ENCODE peak calls at places on chromosomes 6 and 20, in eight cellular contexts. T is thyroid gland; M is stimulated activated CD8-positive, alpha-beta memory T cell treated with anti-CD3 and anti-CD28 coated beads, Interleukin-2, amount 100 ng/mL, for 48 hours; O is transverse colon; R is hepatocyte; I is Calu3; Z is fibroblast of the aortic adventitia; F is activated CD8-positive, alpha-beta memory T cell treated with anti-CD3 and anti-CD28 coated beads for 4 hours. B is an unnamed sample.

GRCh38 chr6:155152211-155153076 is 111.4 kb upstream of the CLDN20 start:
- DNase-seq in R (no peak), Z (no peak), I (no peak), F (no peak), O (no peak), M (no peak), T (no peak), B (no peak)

GRCh38 chr20:25282796-25283195 is 34.9 kb downstream of the PYGB start:
- DNase-seq in R (no peak), T (no peak), F (no peak), I (no peak), O (peak; percentile 7), M (no peak), Z (no peak), B (no peak)

GRCh38 chr6:136921521-136921935 is 573 bp upstream of the SLC35D3 start:
- DNase-seq in M (no peak), F (no peak), Z (no peak), R (peak; percentile 19), O (peak; percentile 25), I (peak; percentile 6), T (no peak), B (no peak)

GRCh38 chr6:17227403-17227802 is 53.8 kb upstream of the RBM24 start:
- DNase-seq in F (no peak), O (no peak), T (no peak), R (no peak), M (no peak), I (no peak), Z (no peak), B (no peak)

GRCh38 chr6:46014511-46015118 is 1.0 kb downstream of the CLIC5 start:
- DNase-seq in R (peak; percentile 49), O (peak; percentile 45), F (no peak), M (peak; percentile 17), Z (no peak), I (peak; percentile 19), T (peak; percentile 57), B (no peak)

GRCh38 chr6:101444717-101445116 is 51.2 kb downstream of the GRIK2 start:
- DNase-seq in F (no peak), T (no peak), O (no peak), R (no peak), Z (no peak), M (no peak), I (no peak), B (no peak)

GRCh38 chr6:83430606-83431544 is at the start of gene ME1:
- DNase-seq in F (peak; percentile 38), O (peak; percentile 84), T (peak; percentile 86), M (peak; percentile 19), Z (peak; percentile 69), I (peak; percentile 78), R (peak; percentile 93), B (peak; percentile 49)

GRCh38 chr6:92507552-92507951 is 911.8 kb downstream of the EPHA7 start:
- DNase-seq in Z (no peak), I (no peak), F (no peak), R (no peak), M (no peak), T (no peak), O (no peak), B (no peak)

GRCh38 chr6:14211596-14211961 is 94.0 kb downstream of the CD83 start:
- DNase-seq in Z (peak; percentile 44), R (peak; percentile 73), O (peak; percentile 53), F (no peak), I (no peak), T (no peak), M (peak; percentile 12), B (no peak)

GRCh38 chr6:161439093-161439492 is 165.2 kb upstream of the AGPAT4 start:
- DNase-seq in T (no peak), F (no peak), Z (peak; percentile 79), I (peak; percentile 76), R (no peak), O (no peak), M (no peak), B (peak; percentile 71)

GRCh38 chr6:72809701-72810379 is 188.0 kb downstream of the KCNQ5 start:
- DNase-seq in Z (no peak), O (no peak), T (no peak), R (no peak), I (no peak), F (no peak), M (no peak), B (no peak)

GRCh38 chr6:91476000-91476399 is 889.1 kb upstream of the MAP3K7 start:
- DNase-seq in I (peak; percentile 28), R (peak; percentile 34), T (peak; percentile 78), F (no peak), M (no peak), Z (no peak), O (peak; percentile 13), B (no peak)

GRCh38 chr6:37103169-37104039 is 66.5 kb upstream of the PIM1 start:
- DNase-seq in R (peak; percentile 92), M (no peak), F (no peak), I (peak; percentile 93), T (peak; percentile 91), O (peak; percentile 93), Z (peak; percentile 50), B (peak; percentile 21)

GRCh38 chr6:42845327-42845694 is 34.1 kb upstream of the RPL7L1 start:
- DNase-seq in R (peak; percentile 67), T (no peak), Z (no peak), O (peak; percentile 71), M (no peak), F (no peak), I (no peak), B (no peak)

GRCh38 chr20:62485062-62485700 is 9.4 kb upstream of the GATA5 start:
- DNase-seq in R (peak; percentile 92), T (no peak), O (no peak), Z (peak; percentile 81), I (peak; percentile 41), F (no peak), M (no peak), B (no peak)

GRCh38 chr20:46928580-46929132 is 34.0 kb downstream of the EYA2 start:
- DNase-seq in O (no peak), R (no peak), T (peak; percentile 47), I (no peak), M (no peak), Z (peak; percentile 53), F (no peak), B (no peak)

GRCh38 chr6:52661551-52661950 is 9.4 kb upstream of the TMEM14A start:
- DNase-seq in I (no peak), R (no peak), F (no peak), M (no peak), T (peak; percentile 12), Z (peak; percentile 46), O (no peak), B (no peak)

GRCh38 chr6:169571123-169571962 is 130.5 kb downstream of the WDR27 start:
- DNase-seq in O (no peak), R (no peak), M (no peak), T (no peak), Z (peak; percentile 63), F (no peak), I (no peak), B (no peak)

GRCh38 chr6:24646771-24647170 is 780 bp upstream of the KIAA0319 start:
- DNase-seq in O (peak; percentile 8), I (peak; percentile 60), F (no peak), Z (no peak), R (peak; percentile 60), T (no peak), M (no peak), B (peak; percentile 91)

GRCh38 chr6:64428186-64428585 is 792.6 kb downstream of the PHF3 start:
- DNase-seq in I (no peak), Z (no peak), M (no peak), T (no peak), O (no peak), R (no peak), F (no peak), B (no peak)

GRCh38 chr6:46772038-46772437 is 21.2 kb upstream of the MEP1A start:
- DNase-seq in I (no peak), T (no peak), O (no peak), M (no peak), R (no peak), F (no peak), Z (no peak), B (no peak)